ENCODE peak calls at places on chromosomes 11 and 22, in ten cellular contexts. K, R, H, G, Z, V, N, Q, A and S are unnamed samples.

GRCh38 chr11:106986261-106986660 is 32.0 kb downstream of the GUCY1A2 start:
- DNase-seq in K (no peak), R (no peak), H (peak; percentile 51), G (no peak), Z (no peak), V (no peak), N (no peak), Q (no peak), A (peak; percentile 67), S (peak; percentile 52)

GRCh38 chr11:105245781-105246315 is 106.3 kb upstream of the CARD18 start:
- DNase-seq in K (no peak), R (no peak), H (no peak), G (no peak), Z (no peak), V (no peak), N (no peak), Q (no peak), A (no peak), S (no peak)

GRCh38 chr11:132064987-132065620 is 694.7 kb downstream of the NTM start:
- DNase-seq in K (peak; percentile 92), R (no peak), H (peak; percentile 98), G (no peak), Z (peak; percentile 97), V (no peak), N (no peak), Q (no peak), A (peak; percentile 94), S (peak; percentile 96)

GRCh38 chr11:100631316-100631715 is 55.8 kb upstream of the ARHGAP42 start:
- DNase-seq in K (no peak), R (no peak), H (no peak), G (no peak), Z (no peak), V (no peak), N (no peak), Q (no peak), A (no peak), S (no peak)

GRCh38 chr22:50400406-50400805 is 57.3 kb downstream of the PPP6R2 start:
- DNase-seq in K (no peak), R (no peak), H (no peak), G (no peak), Z (no peak), V (no peak), N (no peak), Q (no peak), A (no peak), S (no peak)

GRCh38 chr11:12232160-12232559 is 121.8 kb downstream of the MICAL2 start:
- DNase-seq in K (no peak), R (no peak), H (no peak), G (no peak), Z (no peak), V (no peak), N (no peak), Q (no peak), A (no peak), S (no peak)

GRCh38 chr11:118156531-118157185 is 4.0 kb upstream of the SCN4B start:
- DNase-seq in K (no peak), R (peak; percentile 65), H (no peak), G (no peak), Z (no peak), V (no peak), N (no peak), Q (no peak), A (no peak), S (no peak)

GRCh38 chr11:75191330-75191717 is 40.4 kb downstream of the SLCO2B1 start:
- DNase-seq in K (no peak), R (no peak), H (no peak), G (no peak), Z (no peak), V (no peak), N (no peak), Q (no peak), A (no peak), S (no peak)